ENCODE peak calls at places on chromosomes 6 and 20, in six cellular contexts. M is GM23248, U is GM23338, L is PC-3, E is PC-9, F is MM.1S. C is an unnamed sample.

GRCh38 chr6:160733045-160733646 is 31.1 kb downstream of the PLG start:
- DNase-seq in E (no peak), U (peak; percentile 82), L (peak; percentile 68), M (peak; percentile 76), F (peak; percentile 23), C (peak; percentile 77)

GRCh38 chr6:138157986-138158638 is 3.6 kb upstream of the ARFGEF3 start:
- DNase-seq in U (no peak), E (peak; percentile 24), M (peak; percentile 15), F (no peak), L (no peak), C (no peak)

GRCh38 chr6:153031335-153031955 is 28.9 kb upstream of the MTRF1L start:
- DNase-seq in U (no peak), F (no peak), L (peak; percentile 85), M (peak; percentile 15), E (peak; percentile 93), C (no peak)

GRCh38 chr6:158002951-158003853 is 21.5 kb downstream of the SYNJ2 start:
- DNase-seq in E (peak; percentile 46), F (no peak), M (peak; percentile 97), U (no peak), L (no peak), C (peak; percentile 50)

GRCh38 chr6:113837170-113837569 is 20.0 kb upstream of the MARCKS start:
- DNase-seq in E (no peak), F (no peak), L (no peak), U (no peak), M (no peak), C (no peak)

GRCh38 chr6:134421496-134421895 is 103.6 kb upstream of the SGK1 start:
- DNase-seq in M (peak; percentile 63), U (no peak), L (no peak), E (no peak), F (no peak), C (no peak)

GRCh38 chr20:19715986-19716385 is 42.1 kb upstream of the RIN2 start:
- DNase-seq in U (no peak), M (no peak), L (no peak), F (no peak), E (no peak), C (no peak)

GRCh38 chr20:34558320-34559202 is at the start of gene MAP1LC3A:
- DNase-seq in E (no peak), M (peak; percentile 99), U (peak; percentile 98), F (no peak), L (peak; percentile 70), C (peak; percentile 98)

GRCh38 chr20:25280574-25281535 is 33.0 kb downstream of the PYGB start:
- DNase-seq in E (no peak), U (no peak), L (no peak), F (no peak), M (no peak), C (no peak)

GRCh38 chr20:36179170-36179945 is 24.8 kb downstream of the EPB41L1 start:
- DNase-seq in L (no peak), U (peak; percentile 54), F (no peak), M (no peak), E (no peak), C (peak; percentile 88)

GRCh38 chr6:1724616-1725015 is 114.9 kb downstream of the FOXC1 start:
- DNase-seq in L (peak; percentile 93), F (no peak), E (peak; percentile 34), U (peak; percentile 27), M (no peak), C (no peak)

GRCh38 chr6:72748759-72749158 is 126.9 kb downstream of the KCNQ5 start:
- DNase-seq in L (peak; percentile 82), M (peak; percentile 93), F (no peak), E (no peak), U (no peak), C (no peak)

GRCh38 chr20:44967207-44967807 is 995 bp downstream of the STK4 start:
- DNase-seq in M (peak; percentile 51), U (no peak), E (peak; percentile 44), F (peak; percentile 60), L (peak; percentile 29), C (no peak)

GRCh38 chr20:36030143-36030542 is 61.8 kb downstream of the CNBD2 start:
- DNase-seq in L (no peak), M (no peak), E (no peak), U (no peak), F (no peak), C (no peak)

GRCh38 chr6:43785220-43785752 is 15.3 kb downstream of the VEGFA start:
- DNase-seq in M (no peak), E (no peak), L (no peak), U (no peak), F (no peak), C (no peak)

GRCh38 chr6:81476881-81477280 is 275.6 kb downstream of the TENT5A start:
- DNase-seq in M (peak; percentile 90), U (no peak), L (peak; percentile 5), F (no peak), E (no peak), C (no peak)

GRCh38 chr6:12233693-12234551 is 56.2 kb upstream of the EDN1 start:
- DNase-seq in U (peak; percentile 70), F (peak; percentile 80), L (peak; percentile 90), M (peak; percentile 84), E (peak; percentile 84), C (peak; percentile 32)

GRCh38 chr20:34983995-34984735 is 28.5 kb downstream of the MYH7B start:
- DNase-seq in E (peak; percentile 40), U (peak; percentile 85), F (no peak), L (no peak), M (no peak), C (peak; percentile 23)

GRCh38 chr6:35213161-35213823 is 464 bp upstream of the SCUBE3 start:
- DNase-seq in F (no peak), L (no peak), U (peak; percentile 91), E (no peak), M (peak; percentile 23), C (peak; percentile 97)

GRCh38 chr6:85449388-85449817 is 480 bp upstream of the NT5E start:
- DNase-seq in M (peak; percentile 86), L (no peak), E (peak; percentile 34), F (peak; percentile 67), U (peak; percentile 63), C (peak; percentile 56)

GRCh38 chr6:36351152-36351571 is 14.5 kb upstream of the BNIP5 start:
- DNase-seq in M (peak; percentile 52), E (no peak), F (no peak), L (no peak), U (no peak), C (no peak)

GRCh38 chr6:169097336-169098052 is 156.2 kb downstream of the THBS2 start:
- DNase-seq in E (no peak), M (peak; percentile 97), F (no peak), U (no peak), L (peak; percentile 58), C (peak; percentile 47)

GRCh38 chr6:117306227-117306784 is 40.9 kb downstream of the VGLL2 start:
- DNase-seq in F (no peak), E (no peak), U (peak; percentile 14), M (no peak), L (peak; percentile 34), C (no peak)

GRCh38 chr6:124368131-124368530 is 564.5 kb downstream of the NKAIN2 start:
- DNase-seq in F (no peak), E (no peak), U (no peak), M (no peak), L (no peak), C (no peak)

GRCh38 chr6:1384549-1385128 is 4.7 kb upstream of the FOXF2 start:
- DNase-seq in F (no peak), E (no peak), U (peak; percentile 53), L (no peak), M (no peak), C (peak; percentile 35)

GRCh38 chr6:169141706-169142705 is 111.6 kb downstream of the THBS2 start:
- DNase-seq in L (no peak), F (no peak), E (no peak), U (no peak), M (peak; percentile 33), C (no peak)

GRCh38 chr6:116676021-116676420 is 5.0 kb upstream of the KPNA5 start:
- DNase-seq in M (no peak), E (no peak), U (no peak), L (no peak), F (no peak), C (no peak)

GRCh38 chr6:40889137-40889832 is 149.7 kb downstream of the UNC5CL start:
- DNase-seq in L (no peak), F (no peak), U (no peak), M (no peak), E (no peak), C (no peak)

GRCh38 chr20:44586289-44586911 is 4.0 kb downstream of the PKIG start:
- DNase-seq in E (no peak), F (no peak), L (no peak), M (no peak), U (no peak), C (no peak)

GRCh38 chr20:38806855-38807655 is 1.6 kb downstream of the PPP1R16B start:
- DNase-seq in F (peak; percentile 49), E (no peak), U (peak; percentile 22), L (no peak), M (no peak), C (peak; percentile 50)
- TF ChIP-seq EZH2 in F (no peak), E (no peak), U (no peak), L (no peak), M (no peak), C (no peak)

GRCh38 chr6:30615219-30615957 is 1.7 kb downstream of the PPP1R10 start:
- DNase-seq in M (peak; percentile 85), L (peak; percentile 65), E (peak; percentile 42), F (peak; percentile 42), U (peak; percentile 89), C (peak; percentile 76)
- H3F3A ChIP-seq in M (peaks cover 62% of the 10 kb centered on the region), L (peaks cover 25% of the 10 kb centered on the region), E (peaks cover 70% of the 10 kb centered on the region), F (peaks cover 37% of the 10 kb centered on the region), U (peaks cover 7% of the 10 kb centered on the region), C (peaks cover 50% of the 10 kb centered on the region)

DNA sequence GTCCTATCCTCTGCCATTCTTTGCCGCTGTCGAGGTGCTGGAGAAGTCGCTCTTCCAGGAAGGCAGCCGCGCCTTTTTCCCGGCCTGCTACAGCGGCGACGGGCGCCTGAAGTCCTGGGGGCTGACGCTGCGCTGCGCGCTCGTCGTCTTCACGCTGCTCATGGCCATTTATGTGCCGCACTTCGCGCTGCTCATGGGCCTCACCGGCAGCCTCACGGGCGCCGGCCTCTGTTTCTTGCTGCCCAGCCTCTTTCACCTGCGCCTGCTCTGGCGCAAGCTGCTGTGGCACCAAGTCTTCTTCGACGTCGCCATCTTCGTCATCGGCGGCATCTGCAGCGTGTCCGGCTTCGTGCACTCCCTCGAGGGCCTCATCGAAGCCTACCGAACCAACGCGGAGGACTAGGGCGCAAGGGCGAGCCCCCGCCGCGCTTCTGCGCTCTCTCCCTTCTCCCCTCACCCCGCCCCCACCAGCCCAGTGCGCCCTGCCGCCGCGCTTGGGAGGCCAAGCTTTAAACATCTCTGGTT is 4.0 kb downstream of the SLC32A1 start:
- DNase-seq in E (no peak), L (no peak), M (no peak), U (peak; percentile 68), F (no peak), C (peak; percentile 67)
- TF ChIP-seq EZH2 in E (no peak), L (no peak), M (no peak), U (no peak), F (no peak), C (no peak)

GRCh38 chr6:27128796-27129094 is 118.8 kb upstream of the PRSS16 start:
- DNase-seq in M (no peak), E (no peak), L (no peak), F (no peak), U (no peak), C (no peak)
- H3F3A ChIP-seq in M (peaks cover 35% of the 10 kb centered on the region), E (peaks cover 23% of the 10 kb centered on the region), L (peaks cover 9% of the 10 kb centered on the region), F (peaks cover 33% of the 10 kb centered on the region), U (no peaks in the 10 kb centered on the region), C (peaks cover 28% of the 10 kb centered on the region)

GRCh38 chr6:21664263-21665081 is 70.9 kb downstream of the SOX4 start:
- DNase-seq in F (no peak), E (no peak), U (peak; percentile 90), L (no peak), M (peak; percentile 60), C (peak; percentile 79)
- TF ChIP-seq EZH2 in F (no peak), E (no peak), U (no peak), L (no peak), M (peak; percentile 59), C (no peak)

GRCh38 chr6:3162565-3163247 is 5.4 kb upstream of the TUBB2A start:
- DNase-seq in U (peak; percentile 89), F (peak; percentile 57), E (peak; percentile 66), M (peak; percentile 91), L (peak; percentile 78), C (peak; percentile 93)
- H3F3A ChIP-seq in U (peaks cover 36% of the 10 kb centered on the region), F (no peaks in the 10 kb centered on the region), E (peaks cover 55% of the 10 kb centered on the region), M (peaks cover 37% of the 10 kb centered on the region), L (no peaks in the 10 kb centered on the region), C (peaks cover 95% of the 10 kb centered on the region)

C was measured in neural progenitor cell.